ENCODE peak calls at places on chromosomes 3 and 15, in seven cellular contexts. F, X, V, C, M, T and P are unnamed samples.

GRCh38 chr3:42898896-42899675 is 6.9 kb upstream of the ZNF662 start:
- DNase-seq in F (no peak), V (no peak), M (no peak), X (no peak), C (no peak), T (no peak), P (no peak)

GRCh38 chr3:30201715-30202114 is 404.7 kb upstream of the TGFBR2 start:
- DNase-seq in F (no peak), X (no peak), M (no peak), V (no peak), C (no peak), T (no peak), P (no peak)

GRCh38 chr15:91126080-91126479 is 26.0 kb downstream of the SV2B start:
- DNase-seq in F (no peak), C (no peak), M (no peak), X (peak; percentile 33), T (no peak), V (no peak), P (no peak)

GRCh38 chr15:90306560-90306959 is 41.1 kb downstream of the NGRN start:
- DNase-seq in T (no peak), M (peak; percentile 6), F (no peak), V (no peak), X (no peak), C (no peak), P (no peak)

GRCh38 chr3:195574497-195575304 is 9.0 kb downstream of the APOD start:
- DNase-seq in F (no peak), V (no peak), C (no peak), X (no peak), M (no peak), T (no peak), P (no peak)

GRCh38 chr3:121075191-121075590 is 167.2 kb downstream of the STXBP5L start:
- DNase-seq in M (no peak), X (no peak), V (no peak), T (no peak), C (no peak), F (no peak), P (no peak)

GRCh38 chr3:57017481-57017880 is 43.0 kb upstream of the SPATA12 start:
- DNase-seq in V (peak; percentile 23), T (no peak), F (peak; percentile 38), C (no peak), X (no peak), M (no peak), P (no peak)

GRCh38 chr3:27138562-27138961 is 230.6 kb downstream of the NEK10 start:
- DNase-seq in C (no peak), V (no peak), M (no peak), T (no peak), F (peak; percentile 32), X (no peak), P (no peak)

GRCh38 chr3:48219543-48219942 is 3.8 kb upstream of the CAMP start:
- DNase-seq in F (peak; percentile 64), V (no peak), X (no peak), T (no peak), C (no peak), M (no peak), P (no peak)

GRCh38 chr3:196757876-196758739 is 18.5 kb downstream of the PAK2 start:
- DNase-seq in V (no peak), T (no peak), X (peak; percentile 56), C (no peak), F (no peak), M (no peak), P (peak; percentile 25)

GRCh38 chr15:71219646-71220045 is 104.4 kb downstream of the THSD4 start:
- DNase-seq in X (peak; percentile 86), M (no peak), V (no peak), T (no peak), F (no peak), C (no peak), P (no peak)

GRCh38 chr3:163576314-163576713 is 1502.0 kb downstream of the SI start:
- DNase-seq in C (no peak), V (no peak), F (no peak), T (no peak), X (no peak), M (no peak), P (no peak)

GRCh38 chr3:116020989-116021388 is 397.7 kb downstream of the GAP43 start:
- DNase-seq in M (no peak), V (no peak), C (no peak), X (no peak), T (no peak), F (no peak), P (no peak)

GRCh38 chr15:46416544-46416943 is 781.7 kb downstream of the SQOR start:
- DNase-seq in V (no peak), F (no peak), X (no peak), T (no peak), M (no peak), C (no peak), P (no peak)
- H3K4me1 ChIP-seq in V (no peaks in the 10 kb centered on the region), F (no peaks in the 10 kb centered on the region), X (no peaks in the 10 kb centered on the region), T (peaks cover 32% of the 10 kb centered on the region), M (no peaks in the 10 kb centered on the region), C (no peaks in the 10 kb centered on the region), P (no peaks in the 10 kb centered on the region)

GRCh38 chr3:12952322-12953200 is 111.2 kb upstream of the RPL32 start:
- DNase-seq in T (no peak), X (no peak), V (no peak), C (no peak), F (no peak), M (no peak), P (no peak)
- H3K4me1 ChIP-seq in T (no peaks in the 10 kb centered on the region), X (peaks cover 19% of the 10 kb centered on the region), V (peaks cover 18% of the 10 kb centered on the region), C (peaks cover 25% of the 10 kb centered on the region), F (peaks cover 68% of the 10 kb centered on the region), M (peaks cover 63% of the 10 kb centered on the region), P (peaks cover 35% of the 10 kb centered on the region)

GRCh38 chr3:112133606-112134334 is 722 bp upstream of the GCSAM start:
- DNase-seq in V (peak; percentile 78), X (no peak), C (no peak), M (no peak), F (no peak), T (no peak), P (no peak)
- H3K4me1 ChIP-seq in V (peaks cover 80% of the 10 kb centered on the region), X (peaks cover 20% of the 10 kb centered on the region), C (no peaks in the 10 kb centered on the region), M (peaks cover 62% of the 10 kb centered on the region), F (no peaks in the 10 kb centered on the region), T (peaks cover 70% of the 10 kb centered on the region), P (peaks cover 3% of the 10 kb centered on the region)

DNA sequence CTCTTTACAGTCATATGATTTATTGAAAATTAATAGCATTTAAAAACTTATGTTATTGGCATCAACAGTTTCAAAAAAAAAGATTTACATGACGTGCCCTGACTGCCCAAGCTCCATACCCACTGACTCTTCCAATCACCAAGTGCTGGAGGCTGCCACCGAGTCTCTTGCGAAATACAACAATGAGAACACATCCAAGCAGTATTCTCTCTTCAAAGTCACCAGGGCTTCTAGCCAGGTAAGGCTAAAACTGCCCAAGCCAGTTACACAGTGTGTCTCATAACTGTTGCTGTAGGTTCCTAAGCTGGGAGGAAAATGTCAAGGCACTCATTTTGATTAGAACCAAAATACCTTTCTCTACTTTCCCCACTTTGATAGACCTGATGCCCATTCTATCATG is 4.5 kb downstream of the FETUB start:
- DNase-seq in F (no peak), C (no peak), M (no peak), V (no peak), X (peak; percentile 85), T (no peak), P (no peak)
- H3K4me1 ChIP-seq in F (no peaks in the 10 kb centered on the region), C (no peaks in the 10 kb centered on the region), M (no peaks in the 10 kb centered on the region), V (peaks cover 22% of the 10 kb centered on the region), X (peaks cover 51% of the 10 kb centered on the region), T (peaks cover 65% of the 10 kb centered on the region), P (no peaks in the 10 kb centered on the region)

GRCh38 chr15:31296304-31297220 is 30.1 kb upstream of the KLF13 start:
- DNase-seq in F (no peak), T (no peak), M (no peak), C (peak; percentile 74), X (peak; percentile 11), V (no peak), P (peak; percentile 74)
- H3K4me1 ChIP-seq in F (no peaks in the 10 kb centered on the region), T (no peaks in the 10 kb centered on the region), M (no peaks in the 10 kb centered on the region), C (peaks cover 13% of the 10 kb centered on the region), X (no peaks in the 10 kb centered on the region), V (peaks cover 43% of the 10 kb centered on the region), P (peaks cover 18% of the 10 kb centered on the region)

DNA sequence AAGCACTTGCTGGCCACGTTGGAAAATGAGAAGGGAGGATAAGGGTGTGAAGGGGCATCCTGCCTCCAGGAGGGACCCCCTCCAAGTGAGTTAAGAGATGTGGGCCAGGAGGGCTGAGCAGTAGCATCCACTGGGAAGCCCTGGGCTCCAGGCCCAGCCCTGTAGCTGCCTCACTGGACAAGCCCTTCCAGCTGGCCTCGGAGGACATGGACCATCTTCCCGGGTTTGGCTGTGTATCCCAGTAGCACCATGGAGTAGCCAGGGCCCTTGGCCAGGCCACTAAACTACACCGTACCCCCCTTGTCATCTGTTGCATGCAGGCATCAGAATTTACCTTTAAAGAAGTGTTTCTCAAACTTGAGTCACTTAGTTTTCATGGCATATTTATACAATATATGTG is 29.4 kb upstream of the ALDH1L1 start:
- DNase-seq in X (no peak), T (no peak), M (no peak), C (no peak), V (no peak), F (no peak), P (no peak)
- H3K4me1 ChIP-seq in X (peaks cover 21% of the 10 kb centered on the region), T (no peaks in the 10 kb centered on the region), M (no peaks in the 10 kb centered on the region), C (peaks cover 8% of the 10 kb centered on the region), V (no peaks in the 10 kb centered on the region), F (no peaks in the 10 kb centered on the region), P (peaks cover 5% of the 10 kb centered on the region)

DNA sequence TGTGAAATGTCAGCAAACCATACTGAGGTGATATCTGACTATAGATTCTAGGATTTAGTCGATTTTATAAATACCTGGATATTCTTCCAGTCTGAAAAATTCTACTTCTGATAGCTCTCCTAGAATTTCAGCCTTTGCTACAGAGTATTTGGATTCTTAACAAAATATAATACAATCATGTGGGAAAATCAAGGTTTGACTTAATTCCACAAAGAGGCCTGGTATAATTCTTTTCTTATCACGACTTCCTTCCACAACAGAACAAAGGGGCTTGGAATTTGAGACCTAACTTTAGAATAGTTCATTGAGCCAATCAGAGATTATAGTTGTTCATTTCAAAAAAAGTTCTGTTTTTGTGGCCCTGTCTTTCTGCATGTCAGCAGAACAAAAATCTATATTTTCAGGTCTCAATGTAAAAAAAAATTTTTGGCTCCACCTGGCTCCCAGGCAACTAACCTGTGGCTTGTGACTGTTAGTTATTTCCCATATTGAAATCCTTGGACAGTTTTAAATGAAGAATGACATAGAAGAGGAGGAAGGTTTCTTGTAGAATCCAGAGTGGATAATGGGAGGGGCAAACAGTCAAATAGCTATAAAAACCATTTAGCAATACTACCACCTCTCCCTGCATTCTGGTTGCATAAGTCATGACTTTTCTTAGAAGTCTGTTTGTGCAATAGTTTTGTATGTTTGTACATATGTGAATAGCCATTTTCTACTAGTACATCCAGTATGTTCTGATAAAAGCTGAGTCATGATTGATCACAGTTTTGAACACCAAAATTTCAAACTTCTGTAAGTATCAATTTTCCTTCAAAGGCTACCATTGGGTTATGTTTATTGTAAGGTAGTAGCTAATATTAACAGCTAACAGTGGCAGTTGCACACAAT is 4.0 kb downstream of the TM4SF1 start:
- DNase-seq in M (no peak), C (no peak), X (peak; percentile 82), F (no peak), V (no peak), T (no peak), P (peak; percentile 61)
- H3K4me1 ChIP-seq in M (no peaks in the 10 kb centered on the region), C (peaks cover 38% of the 10 kb centered on the region), X (peaks cover 64% of the 10 kb centered on the region), F (peaks cover 1% of the 10 kb centered on the region), V (no peaks in the 10 kb centered on the region), T (no peaks in the 10 kb centered on the region), P (peaks cover 50% of the 10 kb centered on the region)

DNA sequence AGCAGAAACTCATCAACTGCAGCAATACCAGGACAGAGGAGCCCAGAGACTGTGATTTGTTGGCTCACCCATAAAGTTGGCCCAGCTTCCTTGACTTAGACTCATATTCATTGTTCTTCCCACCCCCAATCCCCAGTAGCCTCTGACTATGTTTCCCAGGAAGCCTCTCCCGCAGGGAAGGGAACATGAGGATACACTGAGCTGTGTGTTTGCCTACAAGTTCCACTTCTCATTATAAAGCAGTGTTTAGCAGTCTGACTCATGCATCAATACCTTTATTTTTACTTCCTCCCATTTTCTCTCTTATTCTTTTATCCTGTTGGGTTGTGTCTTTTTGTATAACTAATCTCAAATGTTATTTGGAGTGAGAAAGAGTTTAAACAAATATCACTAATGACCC is 111.6 kb upstream of the PHLDB2 start:
- DNase-seq in X (peak; percentile 92), C (no peak), F (no peak), V (no peak), T (no peak), M (no peak), P (no peak)
- H3K4me1 ChIP-seq in X (peaks cover 32% of the 10 kb centered on the region), C (peaks cover 5% of the 10 kb centered on the region), F (peaks cover 3% of the 10 kb centered on the region), V (no peaks in the 10 kb centered on the region), T (no peaks in the 10 kb centered on the region), M (no peaks in the 10 kb centered on the region), P (peaks cover 11% of the 10 kb centered on the region)